ENCODE peak calls at places on chromosome 7, in ten cellular contexts. B is activated CD4-positive, alpha-beta T cell treated with anti-CD3 and anti-CD28 coated beads, Interleukin-2, amount 10 ng/mL, durations not matched to agents 24 days and 14 days; H is stimulated activated CD4-positive, alpha-beta T cell treated with anti-CD3 and anti-CD28 coated beads, Interleukin-1b, Interleukin-23, amount 100 ng/mL, for 1 hour; D is IMR-90; Q is cardiac septum; F is T-helper 1 cell; E is GDM1; I is activated T-helper 9 cell treated with anti-CD3 and anti-CD28 coated beads, Interleukin-2, amount 50 U/mL, for 16 hours; M is AG08395; R is T follicular helper cell. S is an unnamed sample.

GRCh38 chr7:27548304-27548703 is 114.4 kb downstream of the HIBADH start:
- DNase-seq in Q (no peak), M (no peak), D (no peak), F (no peak), R (no peak), I (no peak), B (no peak), E (no peak), H (no peak), S (no peak)

GRCh38 chr7:90409667-90410066 is 6.4 kb downstream of the CLDN12 start:
- DNase-seq in M (no peak), Q (no peak), E (no peak), H (no peak), B (no peak), R (no peak), F (no peak), D (no peak), I (no peak), S (no peak)

GRCh38 chr7:71645836-71646235 is 513.9 kb downstream of the GALNT17 start:
- DNase-seq in H (no peak), R (no peak), Q (no peak), D (no peak), B (no peak), M (no peak), F (no peak), E (no peak), I (no peak), S (no peak)

GRCh38 chr7:132677941-132678340 is 101.7 kb upstream of the PLXNA4 start:
- DNase-seq in B (no peak), M (no peak), H (no peak), F (no peak), R (no peak), E (no peak), D (no peak), I (no peak), Q (no peak), S (no peak)

GRCh38 chr7:116610210-116610609 is 61.8 kb upstream of the MET start:
- DNase-seq in D (peak), M (no peak), E (no peak), Q (no peak), R (no peak), F (no peak), B (no peak), H (no peak), I (no peak), S (peak)

GRCh38 chr7:134693256-134693655 is 46.6 kb downstream of the BPGM start:
- DNase-seq in Q (no peak), H (no peak), M (peak), I (no peak), B (no peak), F (no peak), R (no peak), E (no peak), D (peak), S (peak)

GRCh38 chr7:128356546-128357365 is 4.7 kb downstream of the PRRT4 start:
- DNase-seq in M (no peak), B (no peak), I (no peak), E (no peak), D (no peak), F (no peak), H (no peak), R (no peak), Q (no peak), S (no peak)

GRCh38 chr7:96111405-96111804 is 210.5 kb downstream of the SLC25A13 start:
- DNase-seq in H (no peak), Q (no peak), D (no peak), E (no peak), R (no peak), B (no peak), M (no peak), F (no peak), I (no peak), S (no peak)

GRCh38 chr7:539731-540411 is 20.2 kb upstream of the PDGFA start:
- DNase-seq in M (peak), D (peak), R (no peak), E (no peak), Q (no peak), F (no peak), I (no peak), B (no peak), H (no peak), S (peak)

GRCh38 chr7:53768191-53768590 is 732.8 kb downstream of the POM121L12 start:
- DNase-seq in D (no peak), F (no peak), M (no peak), Q (no peak), H (no peak), I (no peak), E (no peak), B (no peak), R (no peak), S (no peak)

S was measured in EH.